ENCODE peak calls at places on chromosome 3, in nine cellular contexts. One of them, this sample, is unnamed. For H3K4me1, the result is how much of the 10 kb centered on the place peaks cover.

GRCh38 chr3:82745544-82745943 is 984.1 kb upstream of the GBE1 start:
- DNase-seq in stomach: no peak
- DNase-seq in ascending aorta: no peak
- DNase-seq in A549: no peak
- DNase-seq in upper lobe of right lung: no peak
- DNase-seq in hepatocyte: no peak
- DNase-seq in right cardiac atrium: no peak
- DNase-seq in uterus: no peak
- DNase-seq in cardiac muscle cell: no peak
- DNase-seq in this sample: no peak

GRCh38 chr3:197748597-197749314 is 927 bp upstream of the FYTTD1 start:
- DNase-seq in stomach: no peak
- DNase-seq in ascending aorta: no peak
- DNase-seq in A549: no peak
- DNase-seq in upper lobe of right lung: no peak
- DNase-seq in hepatocyte: no peak
- DNase-seq in right cardiac atrium: no peak
- DNase-seq in uterus: no peak
- DNase-seq in cardiac muscle cell: no peak
- DNase-seq in this sample: no peak

GRCh38 chr3:12379640-12380407 is 91.0 kb downstream of the PPARG start:
- DNase-seq in stomach: no peak
- DNase-seq in ascending aorta: no peak
- DNase-seq in A549: no peak
- DNase-seq in upper lobe of right lung: no peak
- DNase-seq in hepatocyte: no peak
- DNase-seq in right cardiac atrium: no peak
- DNase-seq in uterus: no peak
- DNase-seq in cardiac muscle cell: no peak
- DNase-seq in this sample: peak

GRCh38 chr3:161969867-161970266 is 473.3 kb downstream of the OTOL1 start:
- DNase-seq in stomach: no peak
- DNase-seq in ascending aorta: no peak
- DNase-seq in A549: no peak
- DNase-seq in upper lobe of right lung: no peak
- DNase-seq in hepatocyte: no peak
- DNase-seq in right cardiac atrium: no peak
- DNase-seq in uterus: no peak
- DNase-seq in cardiac muscle cell: no peak
- DNase-seq in this sample: no peak

GRCh38 chr3:54549607-54550006 is 378.3 kb downstream of the LRTM1 start:
- DNase-seq in stomach: no peak
- DNase-seq in ascending aorta: no peak
- DNase-seq in A549: no peak
- DNase-seq in upper lobe of right lung: no peak
- DNase-seq in hepatocyte: no peak
- DNase-seq in right cardiac atrium: no peak
- DNase-seq in uterus: no peak
- DNase-seq in cardiac muscle cell: no peak
- DNase-seq in this sample: no peak

GRCh38 chr3:191363221-191363620 is 32.9 kb upstream of the UTS2B start:
- DNase-seq in stomach: no peak
- DNase-seq in ascending aorta: no peak
- DNase-seq in A549: no peak
- DNase-seq in upper lobe of right lung: no peak
- DNase-seq in hepatocyte: no peak
- DNase-seq in right cardiac atrium: no peak
- DNase-seq in uterus: no peak
- DNase-seq in cardiac muscle cell: no peak
- DNase-seq in this sample: peak

GRCh38 chr3:127164615-127165014 is 28.3 kb upstream of the PRR23E start:
- DNase-seq in stomach: no peak
- DNase-seq in ascending aorta: no peak
- DNase-seq in A549: no peak
- DNase-seq in upper lobe of right lung: peak
- DNase-seq in hepatocyte: no peak
- DNase-seq in right cardiac atrium: no peak
- DNase-seq in uterus: no peak
- DNase-seq in cardiac muscle cell: no peak
- DNase-seq in this sample: no peak

GRCh38 chr3:66276705-66277274 is 56.0 kb downstream of the SLC25A26 start:
- DNase-seq in stomach: peak
- DNase-seq in ascending aorta: no peak
- DNase-seq in A549: peak
- DNase-seq in upper lobe of right lung: no peak
- DNase-seq in hepatocyte: peak
- DNase-seq in right cardiac atrium: no peak
- DNase-seq in uterus: peak
- DNase-seq in cardiac muscle cell: peak
- DNase-seq in this sample: peak

GRCh38 chr3:16124636-16125035 is 49.8 kb upstream of the GALNT15 start:
- DNase-seq in stomach: no peak
- DNase-seq in ascending aorta: no peak
- DNase-seq in A549: peak
- DNase-seq in upper lobe of right lung: no peak
- DNase-seq in hepatocyte: no peak
- DNase-seq in right cardiac atrium: no peak
- DNase-seq in uterus: no peak
- DNase-seq in cardiac muscle cell: no peak
- DNase-seq in this sample: no peak

GRCh38 chr3:41120461-41120860 is 78.8 kb upstream of the CTNNB1 start:
- DNase-seq in stomach: no peak
- DNase-seq in ascending aorta: no peak
- DNase-seq in A549: no peak
- DNase-seq in upper lobe of right lung: no peak
- DNase-seq in hepatocyte: no peak
- DNase-seq in right cardiac atrium: no peak
- DNase-seq in uterus: no peak
- DNase-seq in cardiac muscle cell: peak
- DNase-seq in this sample: no peak

GRCh38 chr3:71998995-71999673 is 214.2 kb upstream of the PROK2 start:
- DNase-seq in stomach: no peak
- DNase-seq in ascending aorta: no peak
- DNase-seq in A549: no peak
- DNase-seq in upper lobe of right lung: no peak
- DNase-seq in hepatocyte: no peak
- DNase-seq in right cardiac atrium: no peak
- DNase-seq in uterus: peak
- DNase-seq in cardiac muscle cell: no peak
- DNase-seq in this sample: no peak

GRCh38 chr3:179956416-179956830 is 80.3 kb downstream of the PEX5L start:
- DNase-seq in stomach: no peak
- DNase-seq in ascending aorta: no peak
- DNase-seq in A549: no peak
- DNase-seq in upper lobe of right lung: no peak
- DNase-seq in hepatocyte: no peak
- DNase-seq in right cardiac atrium: no peak
- DNase-seq in uterus: no peak
- DNase-seq in cardiac muscle cell: no peak
- DNase-seq in this sample: no peak

GRCh38 chr3:99875925-99876781 is 58.5 kb downstream of the CMSS1 start:
- DNase-seq in stomach: peak
- DNase-seq in ascending aorta: peak
- DNase-seq in A549: peak
- DNase-seq in upper lobe of right lung: peak
- DNase-seq in hepatocyte: peak
- DNase-seq in right cardiac atrium: peak
- DNase-seq in uterus: peak
- DNase-seq in cardiac muscle cell: peak
- DNase-seq in this sample: peak

GRCh38 chr3:74562528-74563190 is 51.8 kb downstream of the CNTN3 start:
- DNase-seq in stomach: no peak
- DNase-seq in ascending aorta: no peak
- DNase-seq in A549: no peak
- DNase-seq in upper lobe of right lung: no peak
- DNase-seq in hepatocyte: no peak
- DNase-seq in right cardiac atrium: no peak
- DNase-seq in uterus: no peak
- DNase-seq in cardiac muscle cell: no peak
- DNase-seq in this sample: no peak

GRCh38 chr3:52649461-52650210 is 36.1 kb downstream of the PBRM1 start:
- DNase-seq in stomach: no peak
- DNase-seq in ascending aorta: no peak
- DNase-seq in A549: no peak
- DNase-seq in upper lobe of right lung: no peak
- DNase-seq in hepatocyte: no peak
- DNase-seq in right cardiac atrium: no peak
- DNase-seq in uterus: no peak
- DNase-seq in cardiac muscle cell: no peak
- DNase-seq in this sample: no peak

GRCh38 chr3:197540961-197541377 is 14.8 kb downstream of the BDH1 start:
- DNase-seq in stomach: no peak
- DNase-seq in ascending aorta: no peak
- DNase-seq in A549: no peak
- DNase-seq in upper lobe of right lung: no peak
- DNase-seq in hepatocyte: no peak
- DNase-seq in right cardiac atrium: no peak
- DNase-seq in uterus: no peak
- DNase-seq in cardiac muscle cell: no peak
- DNase-seq in this sample: no peak

GRCh38 chr3:11721114-11721440 is 77.4 kb upstream of the VGLL4 start:
- DNase-seq in stomach: no peak
- DNase-seq in ascending aorta: no peak
- DNase-seq in A549: no peak
- DNase-seq in upper lobe of right lung: no peak
- DNase-seq in hepatocyte: peak
- DNase-seq in right cardiac atrium: no peak
- DNase-seq in uterus: no peak
- DNase-seq in cardiac muscle cell: peak
- DNase-seq in this sample: peak

GRCh38 chr3:38267689-38268477 is 2.3 kb downstream of the SLC22A13 start:
- DNase-seq in stomach: no peak
- DNase-seq in ascending aorta: no peak
- DNase-seq in A549: no peak
- DNase-seq in upper lobe of right lung: no peak
- DNase-seq in hepatocyte: no peak
- DNase-seq in right cardiac atrium: no peak
- DNase-seq in uterus: no peak
- DNase-seq in cardiac muscle cell: no peak
- DNase-seq in this sample: no peak
- H3K4me1 ChIP-seq in stomach: under half
- H3K4me1 ChIP-seq in ascending aorta: under half
- H3K4me1 ChIP-seq in A549: under half
- H3K4me1 ChIP-seq in upper lobe of right lung: under half
- H3K4me1 ChIP-seq in hepatocyte: under half
- H3K4me1 ChIP-seq in right cardiac atrium: under half
- H3K4me1 ChIP-seq in uterus: under half
- H3K4me1 ChIP-seq in cardiac muscle cell: under half
- H3K4me1 ChIP-seq in this sample: under half

DNA sequence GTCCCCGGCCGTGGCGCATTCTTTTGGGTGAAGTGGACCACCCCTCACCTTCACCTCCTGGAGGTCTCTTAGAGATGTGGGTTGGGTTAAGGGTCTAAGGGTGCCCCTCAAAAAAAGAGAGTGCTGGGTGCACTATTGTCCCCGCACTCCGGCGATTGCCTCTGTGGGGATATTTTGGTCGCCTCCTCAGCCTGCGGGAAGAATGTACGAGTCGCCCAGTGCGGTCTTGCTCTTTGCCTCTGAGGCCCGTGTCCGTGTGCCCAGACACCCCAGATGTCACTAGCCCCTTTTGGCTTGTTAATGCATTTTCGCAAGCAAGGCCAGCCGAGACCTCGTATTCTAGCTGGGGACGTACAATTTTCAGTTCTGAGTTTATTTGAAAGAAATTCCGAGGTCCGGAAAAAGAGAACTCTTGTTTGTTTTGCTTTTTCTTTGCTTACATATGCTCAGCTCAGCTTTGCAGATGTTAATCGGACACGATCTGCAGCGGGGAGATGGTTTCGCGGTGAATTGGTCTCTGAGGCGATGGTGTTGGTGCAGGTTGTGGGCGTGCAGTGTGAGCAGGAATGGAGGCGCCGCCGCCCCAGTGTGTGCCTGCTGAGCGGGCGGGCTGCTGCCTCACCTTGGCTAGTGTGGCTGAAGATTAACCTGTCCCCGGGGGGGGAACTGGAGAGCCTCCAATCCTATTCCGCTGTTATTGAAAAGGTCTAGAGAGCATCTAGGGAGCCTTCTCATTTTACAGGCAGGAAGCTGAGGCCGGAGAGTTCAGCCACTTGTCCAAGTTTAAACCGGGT is 1.4 kb downstream of the ST6GAL1 start:
- DNase-seq in stomach: peak
- DNase-seq in ascending aorta: peak
- DNase-seq in A549: no peak
- DNase-seq in upper lobe of right lung: peak
- DNase-seq in hepatocyte: peak
- DNase-seq in right cardiac atrium: peak
- DNase-seq in uterus: peak
- DNase-seq in cardiac muscle cell: peak
- DNase-seq in this sample: peak
- H3K27ac ChIP-seq in stomach: peak
- H3K27ac ChIP-seq in ascending aorta: peak
- H3K27ac ChIP-seq in A549: peak
- H3K27ac ChIP-seq in upper lobe of right lung: peak
- H3K27ac ChIP-seq in hepatocyte: peak
- H3K27ac ChIP-seq in right cardiac atrium: peak
- H3K27ac ChIP-seq in uterus: peak
- H3K27ac ChIP-seq in cardiac muscle cell: peak
- H3K27ac ChIP-seq in this sample: no peak

GRCh38 chr3:58071480-58071971 is 63.3 kb downstream of the FLNB start:
- DNase-seq in stomach: no peak
- DNase-seq in ascending aorta: no peak
- DNase-seq in A549: peak
- DNase-seq in upper lobe of right lung: no peak
- DNase-seq in hepatocyte: peak
- DNase-seq in right cardiac atrium: no peak
- DNase-seq in uterus: no peak
- DNase-seq in cardiac muscle cell: no peak
- DNase-seq in this sample: peak
- H3K4me1 ChIP-seq in stomach: half or more
- H3K4me1 ChIP-seq in ascending aorta: half or more
- H3K4me1 ChIP-seq in A549: half or more
- H3K4me1 ChIP-seq in upper lobe of right lung: under half
- H3K4me1 ChIP-seq in hepatocyte: under half
- H3K4me1 ChIP-seq in right cardiac atrium: under half
- H3K4me1 ChIP-seq in uterus: under half
- H3K4me1 ChIP-seq in cardiac muscle cell: under half
- H3K4me1 ChIP-seq in this sample: under half

GRCh38 chr3:69588170-69588569 is 151.1 kb upstream of the MITF start:
- DNase-seq in stomach: no peak
- DNase-seq in ascending aorta: no peak
- DNase-seq in A549: no peak
- DNase-seq in upper lobe of right lung: no peak
- DNase-seq in hepatocyte: no peak
- DNase-seq in right cardiac atrium: no peak
- DNase-seq in uterus: no peak
- DNase-seq in cardiac muscle cell: no peak
- DNase-seq in this sample: peak

GRCh38 chr3:69579527-69580165 is 159.6 kb upstream of the MITF start:
- DNase-seq in stomach: no peak
- DNase-seq in ascending aorta: no peak
- DNase-seq in A549: no peak
- DNase-seq in upper lobe of right lung: no peak
- DNase-seq in hepatocyte: no peak
- DNase-seq in right cardiac atrium: no peak
- DNase-seq in uterus: no peak
- DNase-seq in cardiac muscle cell: no peak
- DNase-seq in this sample: no peak

DNA sequence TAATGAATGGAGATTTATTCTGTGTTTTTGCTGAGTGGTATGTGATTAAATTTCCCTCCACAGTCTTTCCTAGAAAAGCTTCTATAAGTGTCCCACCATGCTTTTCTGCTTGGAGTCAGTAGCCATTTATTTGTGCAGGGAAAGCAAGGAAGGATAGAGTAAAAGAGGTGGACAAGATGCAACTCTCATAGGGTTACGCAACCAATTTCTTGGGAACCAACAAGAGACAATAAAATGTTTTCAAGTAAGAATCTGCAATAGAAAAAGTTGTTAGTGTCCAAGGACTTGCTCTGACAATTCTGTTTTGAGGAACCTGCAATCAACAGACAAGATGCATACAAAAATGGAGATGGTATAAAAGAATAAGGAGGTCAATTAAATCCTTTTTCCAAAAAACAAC is 153.8 kb upstream of the MITF start:
- DNase-seq in stomach: no peak
- DNase-seq in ascending aorta: no peak
- DNase-seq in A549: no peak
- DNase-seq in upper lobe of right lung: no peak
- DNase-seq in hepatocyte: no peak
- DNase-seq in right cardiac atrium: no peak
- DNase-seq in uterus: no peak
- DNase-seq in cardiac muscle cell: no peak
- DNase-seq in this sample: no peak
- H3K27ac ChIP-seq in stomach: no peak
- H3K27ac ChIP-seq in ascending aorta: no peak
- H3K27ac ChIP-seq in A549: no peak
- H3K27ac ChIP-seq in upper lobe of right lung: no peak
- H3K27ac ChIP-seq in hepatocyte: no peak
- H3K27ac ChIP-seq in right cardiac atrium: no peak
- H3K27ac ChIP-seq in uterus: no peak
- H3K27ac ChIP-seq in cardiac muscle cell: no peak
- H3K27ac ChIP-seq in this sample: no peak

This sample was measured in small intestine.